ENCODE peak calls at places on chromosomes 5 and 9, in nine cellular contexts. Y is mesenchymal stem cell; K is cardiac muscle cell; I is mucosa of descending colon; T is H1; L is endothelial cell of umbilical vein; F is heart right ventricle; W is mammary epithelial cell; R is CD8-positive, alpha-beta T cell. A is an unnamed sample.

GRCh38 chr5:75020016-75020656 is 32.2 kb downstream of the GCNT4 start:
- DNase-seq in I (no peak), W (no peak), R (no peak), K (no peak), F (no peak), T (no peak), Y (no peak), L (no peak), A (no peak)

GRCh38 chr5:15807861-15808260 is 307.9 kb downstream of the FBXL7 start:
- DNase-seq in F (no peak), L (peak; percentile 90), Y (no peak), W (no peak), I (no peak), R (no peak), T (no peak), K (peak; percentile 53), A (peak; percentile 30)

GRCh38 chr5:162227075-162227474 is 159.5 kb downstream of the GABRG2 start:
- DNase-seq in K (no peak), I (no peak), Y (no peak), F (no peak), L (no peak), W (no peak), T (no peak), R (no peak), A (no peak)

GRCh38 chr5:178817506-178817905 is 42.2 kb upstream of the ZNF354B start:
- DNase-seq in K (no peak), F (no peak), W (no peak), Y (no peak), L (no peak), I (no peak), T (no peak), R (no peak), A (no peak)

GRCh38 chr9:129166962-129167557 is 11.0 kb downstream of the IER5L start:
- DNase-seq in F (peak; percentile 66), Y (peak; percentile 90), K (peak; percentile 78), T (no peak), L (peak; percentile 90), R (no peak), W (peak; percentile 89), I (peak; percentile 94), A (peak; percentile 90)

GRCh38 chr9:114163517-114163924 is 8.2 kb downstream of the COL27A1 start:
- DNase-seq in F (peak; percentile 54), W (no peak), R (no peak), L (peak; percentile 25), Y (peak; percentile 92), K (peak; percentile 71), I (peak; percentile 24), T (no peak), A (peak; percentile 89)

GRCh38 chr5:90379652-90380051 is 29.9 kb downstream of the CETN3 start:
- DNase-seq in I (peak; percentile 25), R (no peak), W (no peak), T (no peak), Y (no peak), K (no peak), L (no peak), F (no peak), A (no peak)

GRCh38 chr5:177367981-177368960 is 10.5 kb downstream of the RGS14 start:
- DNase-seq in T (no peak), Y (no peak), W (no peak), K (no peak), L (no peak), I (no peak), F (no peak), R (no peak), A (no peak)

GRCh38 chr5:84168841-84169240 is 215.8 kb downstream of the EDIL3 start:
- DNase-seq in F (no peak), W (no peak), L (no peak), R (no peak), K (no peak), Y (no peak), T (no peak), I (no peak), A (no peak)

DNA sequence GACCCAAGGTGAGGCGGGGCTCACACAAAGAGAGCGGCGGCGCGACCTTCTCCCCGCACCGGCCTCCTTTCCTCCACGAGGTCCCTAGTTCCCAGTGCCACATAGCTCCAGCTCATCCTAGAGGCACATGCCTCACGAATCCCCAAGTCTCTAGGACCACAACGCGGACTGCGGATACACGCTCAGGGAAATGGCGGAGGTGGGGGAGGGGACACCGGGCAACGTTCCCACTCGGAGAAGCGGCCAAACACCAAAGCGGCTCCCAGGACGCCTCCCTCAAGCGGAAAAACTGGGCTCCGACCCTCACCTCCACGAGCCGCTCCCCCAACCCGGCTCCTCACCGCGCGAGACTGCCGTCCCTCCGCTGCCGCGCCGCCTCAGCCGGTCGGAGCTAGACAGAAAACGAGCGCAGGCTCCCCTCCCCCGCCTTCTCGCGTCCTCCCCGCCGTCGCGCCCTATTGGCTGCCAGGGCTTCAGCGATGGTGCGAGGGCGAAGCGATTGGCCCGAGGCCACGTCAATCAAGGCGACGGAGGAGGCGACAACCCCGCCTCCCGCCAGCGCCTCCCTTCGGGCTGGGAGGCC is at the start of gene HNRNPK:
- DNase-seq in F (peak; percentile 100), W (peak; percentile 98), R (peak; percentile 99), K (peak; percentile 99), I (peak; percentile 99), L (peak; percentile 97), Y (peak; percentile 98), T (peak; percentile 91), A (peak; percentile 99)
- H3K4me1 ChIP-seq in F (peaks cover 51% of the 10 kb centered on the region), W (no peaks in the 10 kb centered on the region), R (peaks cover 38% of the 10 kb centered on the region), K (peaks cover 15% of the 10 kb centered on the region), I (peaks cover 17% of the 10 kb centered on the region), L (peaks cover 13% of the 10 kb centered on the region), Y (peaks cover 2% of the 10 kb centered on the region), T (no peaks in the 10 kb centered on the region), A (peaks cover 11% of the 10 kb centered on the region)

DNA sequence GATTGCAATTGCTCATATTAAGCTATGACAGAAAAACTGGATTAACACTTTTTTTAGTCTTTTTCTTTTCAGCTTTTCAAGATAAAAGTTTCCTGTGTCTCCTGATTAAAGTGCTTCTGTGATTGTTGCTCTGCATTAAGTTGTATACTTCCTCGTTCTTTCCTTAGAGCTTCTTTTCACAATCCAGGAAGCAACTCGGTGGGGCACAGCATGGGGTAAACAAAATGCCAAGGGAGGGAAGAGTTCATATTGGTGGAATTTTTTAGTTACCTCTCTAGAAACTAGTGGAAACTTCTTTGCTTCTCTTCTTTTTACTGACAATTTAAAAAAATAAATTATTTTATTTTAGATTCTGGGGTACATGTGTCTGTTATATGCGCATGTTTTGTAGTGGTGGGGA is 37.8 kb upstream of the ARRDC3 start:
- DNase-seq in L (no peak), F (no peak), Y (no peak), R (no peak), W (no peak), K (no peak), I (no peak), T (no peak), A (no peak)
- H3K4me3 ChIP-seq in L (no peak overlapping the region), F (no peak overlapping the region), Y (no peak overlapping the region), R (no peak overlapping the region), W (no peak overlapping the region), K (no peak overlapping the region), I (no peak overlapping the region), T (no peak overlapping the region), A (no peak overlapping the region)

DNA sequence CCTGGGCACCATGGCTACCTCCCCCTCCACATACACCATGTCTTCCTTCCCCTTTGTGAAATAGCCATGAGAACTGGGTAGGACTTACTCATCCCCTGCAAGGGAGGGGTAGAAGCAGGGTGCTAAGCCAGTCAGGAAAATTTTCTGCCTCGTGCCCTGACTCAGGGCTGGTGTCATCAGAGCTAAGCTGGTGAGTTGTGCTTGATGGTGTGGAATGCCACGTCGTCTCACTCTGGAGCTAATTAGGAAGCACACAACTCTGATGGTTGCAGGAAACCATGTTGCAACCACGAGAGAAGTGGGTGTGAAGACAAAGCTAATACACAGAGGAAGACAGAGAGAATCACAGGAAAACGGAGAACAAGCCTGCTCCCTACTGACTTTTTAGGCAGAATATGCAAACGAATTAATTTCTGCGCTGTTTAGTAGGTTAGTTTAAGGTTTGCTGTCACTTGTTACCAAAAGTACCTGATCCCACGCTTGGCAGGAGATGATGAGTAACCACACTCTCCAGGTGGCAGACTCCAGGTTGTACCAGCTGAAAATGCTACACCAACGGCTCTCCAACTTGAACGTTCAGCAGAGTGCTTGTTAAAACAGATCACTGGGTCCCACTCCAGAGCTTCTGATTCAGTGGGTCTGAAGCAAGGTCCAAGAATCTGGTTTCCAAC is 54.5 kb downstream of the STK10 start:
- DNase-seq in I (no peak), K (peak; percentile 93), R (no peak), T (no peak), F (no peak), W (peak; percentile 91), L (no peak), Y (peak; percentile 91), A (peak; percentile 65)
- H3K36me3 ChIP-seq in I (no peaks in the 10 kb centered on the region), K (no peaks in the 10 kb centered on the region), R (peaks cover 9% of the 10 kb centered on the region), T (no peaks in the 10 kb centered on the region), F (no peaks in the 10 kb centered on the region), W (peaks cover 5% of the 10 kb centered on the region), L (peaks cover 3% of the 10 kb centered on the region), Y (no peaks in the 10 kb centered on the region), A (peaks cover 3% of the 10 kb centered on the region)

GRCh38 chr5:172441262-172441751 is 13.0 kb downstream of the SH3PXD2B start:
- DNase-seq in K (no peak), T (no peak), R (no peak), F (peak; percentile 61), W (no peak), L (no peak), I (no peak), Y (no peak), A (peak; percentile 75)
- H3K4me1 ChIP-seq in K (peaks cover 28% of the 10 kb centered on the region), T (peaks cover 2% of the 10 kb centered on the region), R (no peaks in the 10 kb centered on the region), F (peaks cover 56% of the 10 kb centered on the region), W (peaks cover 24% of the 10 kb centered on the region), L (peaks cover 42% of the 10 kb centered on the region), I (peaks cover 8% of the 10 kb centered on the region), Y (peaks cover 45% of the 10 kb centered on the region), A (peaks cover 49% of the 10 kb centered on the region)

A was measured in tibial artery.